ENCODE peak calls at places on chromosomes 16 and 17, in eight cellular contexts. O, U, H, D, L, X, V and G are unnamed samples.

GRCh38 chr17:82893779-82894178 is 54.0 kb upstream of the ZNF750 start:
- DNase-seq in O (no peak), H (no peak), L (no peak), X (no peak), V (no peak), U (no peak), D (no peak), G (no peak)

GRCh38 chr16:57297856-57298255 is 13.4 kb upstream of the PLLP start:
- DNase-seq in D (no peak), X (peak; percentile 62), U (no peak), L (no peak), O (peak; percentile 72), H (no peak), V (no peak), G (no peak)

GRCh38 chr17:72590382-72590781 is 469.6 kb downstream of the SOX9 start:
- DNase-seq in V (no peak), X (no peak), H (no peak), O (no peak), D (no peak), U (no peak), L (peak; percentile 22), G (no peak)

GRCh38 chr16:10297341-10298006 is 88.4 kb upstream of the ATF7IP2 start:
- DNase-seq in V (no peak), H (no peak), D (no peak), X (no peak), L (no peak), O (no peak), U (peak; percentile 43), G (no peak)

GRCh38 chr17:43645765-43646481 is 15.8 kb downstream of the MEOX1 start:
- DNase-seq in V (no peak), H (no peak), U (no peak), L (no peak), D (no peak), O (no peak), X (no peak), G (peak; percentile 84)

GRCh38 chr17:40485851-40486512 is 15.4 kb downstream of the TNS4 start:
- DNase-seq in H (peak; percentile 99), U (no peak), V (no peak), O (peak; percentile 21), D (peak; percentile 97), L (peak; percentile 94), X (no peak), G (no peak)

GRCh38 chr16:57594531-57595031 is 33.8 kb upstream of the ADGRG1 start:
- DNase-seq in O (no peak), U (no peak), L (no peak), D (no peak), H (no peak), X (no peak), V (no peak), G (peak; percentile 4)

GRCh38 chr17:78131172-78132085 is 858 bp downstream of the TMC8 start:
- DNase-seq in L (no peak), O (peak; percentile 50), X (peak; percentile 51), D (no peak), H (no peak), U (no peak), V (no peak), G (peak; percentile 91)

GRCh38 chr17:44906987-44907681 is 7.9 kb upstream of the EFTUD2 start:
- DNase-seq in O (no peak), L (no peak), X (no peak), V (no peak), U (no peak), H (no peak), D (no peak), G (no peak)

GRCh38 chr16:12802661-12803060 is 1.0 kb downstream of the CPPED1 start:
- DNase-seq in X (no peak), O (no peak), D (no peak), V (no peak), U (no peak), L (no peak), H (no peak), G (no peak)

GRCh38 chr16:48109496-48109895 is 46.3 kb downstream of the ABCC12 start:
- DNase-seq in H (no peak), O (no peak), X (no peak), D (no peak), V (no peak), L (no peak), U (no peak), G (no peak)

GRCh38 chr17:66830451-66830850 is 4.5 kb upstream of the CACNG5 start:
- DNase-seq in H (no peak), L (no peak), V (no peak), U (no peak), D (no peak), X (no peak), O (no peak), G (no peak)

GRCh38 chr17:15782809-15783208 is 50.7 kb downstream of the TBC1D26 start:
- DNase-seq in V (no peak), U (no peak), X (no peak), H (no peak), L (no peak), D (no peak), O (no peak), G (peak; percentile 47)

GRCh38 chr17:52158450-52159042 is at the start of gene CA10:
- DNase-seq in H (no peak), O (no peak), L (no peak), D (no peak), X (no peak), V (no peak), U (no peak), G (peak; percentile 59)

GRCh38 chr16:15811778-15812750 is 44.8 kb downstream of the MYH11 start:
- DNase-seq in D (peak; percentile 81), U (no peak), O (no peak), X (no peak), H (peak; percentile 69), L (no peak), V (no peak), G (no peak)

GRCh38 chr17:81906476-81907218 is 4.6 kb downstream of the PCYT2 start:
- DNase-seq in X (no peak), H (peak; percentile 66), O (no peak), L (no peak), D (no peak), V (no peak), U (no peak), G (no peak)

GRCh38 chr17:31532161-31532515 is 140.7 kb downstream of the RAB11FIP4 start:
- DNase-seq in D (no peak), U (no peak), V (no peak), X (no peak), O (no peak), H (no peak), L (no peak), G (no peak)

GRCh38 chr16:75238132-75238852 is 13.1 kb downstream of the BCAR1 start:
- DNase-seq in L (peak; percentile 59), O (no peak), D (no peak), U (no peak), H (no peak), V (no peak), X (no peak), G (peak; percentile 77)

GRCh38 chr17:79223471-79223870 is 148.8 kb downstream of the ENGASE start:
- DNase-seq in D (no peak), U (no peak), X (no peak), L (no peak), H (no peak), V (no peak), O (no peak), G (no peak)

GRCh38 chr17:42518755-42519545 is 17.1 kb upstream of the NAGLU start:
- DNase-seq in H (peak; percentile 84), L (no peak), D (no peak), U (no peak), X (no peak), O (no peak), V (no peak), G (no peak)

GRCh38 chr17:73474370-73474988 is 162.7 kb upstream of the CDC42EP4 start:
- DNase-seq in X (no peak), O (no peak), L (no peak), U (no peak), D (peak; percentile 7), H (peak; percentile 60), V (no peak), G (peak; percentile 65)

GRCh38 chr17:66850692-66851091 is 15.8 kb downstream of the CACNG5 start:
- DNase-seq in D (no peak), H (no peak), U (no peak), O (no peak), V (no peak), L (no peak), X (no peak), G (no peak)

GRCh38 chr16:73427177-73427576 is 379.2 kb upstream of the ZFHX3 start:
- DNase-seq in L (no peak), O (no peak), X (no peak), D (no peak), V (no peak), U (no peak), H (no peak), G (no peak)

GRCh38 chr17:43766413-43767052 is 7.9 kb upstream of the SOST start:
- DNase-seq in L (no peak), U (no peak), O (no peak), V (no peak), H (peak; percentile 76), D (no peak), X (peak; percentile 23), G (no peak)

GRCh38 chr17:55161935-55162555 is 102.7 kb upstream of the HLF start:
- DNase-seq in L (peak; percentile 50), X (no peak), H (peak; percentile 56), V (no peak), U (no peak), D (peak; percentile 69), O (no peak), G (no peak)